ENCODE peak calls at places on chromosome 16, in four cellular contexts. One of them, this sample, is unnamed.

GRCh38 chr16:89391-90302 is 11.6 kb downstream of the MPG start:
- DNase-seq in astrocyte of the spinal cord: no peak
- DNase-seq in cardiac muscle cell: no peak
- DNase-seq in breast epithelium: no peak
- DNase-seq in this sample: no peak

GRCh38 chr16:17466876-17467275 is 3.9 kb downstream of the XYLT1 start:
- DNase-seq in astrocyte of the spinal cord: no peak
- DNase-seq in cardiac muscle cell: no peak
- DNase-seq in breast epithelium: no peak
- DNase-seq in this sample: no peak

GRCh38 chr16:79042886-79043285 is 557.7 kb downstream of the MAF start:
- DNase-seq in astrocyte of the spinal cord: no peak
- DNase-seq in cardiac muscle cell: no peak
- DNase-seq in breast epithelium: no peak
- DNase-seq in this sample: no peak

GRCh38 chr16:10308305-10309193 is 77.3 kb upstream of the ATF7IP2 start:
- DNase-seq in astrocyte of the spinal cord: no peak
- DNase-seq in cardiac muscle cell: no peak
- DNase-seq in breast epithelium: no peak
- DNase-seq in this sample: no peak

GRCh38 chr16:29915590-29916247 is 10.3 kb downstream of the KCTD13 start:
- DNase-seq in astrocyte of the spinal cord: no peak
- DNase-seq in cardiac muscle cell: peak; percentile 57
- DNase-seq in breast epithelium: no peak
- DNase-seq in this sample: peak; percentile 78

GRCh38 chr16:11117576-11118211 is 138.3 kb downstream of the SOCS1 start:
- DNase-seq in astrocyte of the spinal cord: no peak
- DNase-seq in cardiac muscle cell: no peak
- DNase-seq in breast epithelium: no peak
- DNase-seq in this sample: no peak

GRCh38 chr16:89811321-89811720 is 5.1 kb downstream of the FANCA start:
- DNase-seq in astrocyte of the spinal cord: no peak
- DNase-seq in cardiac muscle cell: no peak
- DNase-seq in breast epithelium: no peak
- DNase-seq in this sample: no peak

GRCh38 chr16:84245933-84246678 is 6.3 kb upstream of the KCNG4 start:
- DNase-seq in astrocyte of the spinal cord: no peak
- DNase-seq in cardiac muscle cell: no peak
- DNase-seq in breast epithelium: no peak
- DNase-seq in this sample: no peak

GRCh38 chr16:28494141-28494851 is at the start of gene APOBR:
- DNase-seq in astrocyte of the spinal cord: no peak
- DNase-seq in cardiac muscle cell: no peak
- DNase-seq in breast epithelium: no peak
- DNase-seq in this sample: no peak

GRCh38 chr16:1499756-1500464 is 6.8 kb downstream of the TELO2 start:
- DNase-seq in astrocyte of the spinal cord: no peak
- DNase-seq in cardiac muscle cell: no peak
- DNase-seq in breast epithelium: no peak
- DNase-seq in this sample: no peak

GRCh38 chr16:85195884-85196816 is 83.9 kb upstream of the CIBAR2 start:
- DNase-seq in astrocyte of the spinal cord: no peak
- DNase-seq in cardiac muscle cell: no peak
- DNase-seq in breast epithelium: no peak
- DNase-seq in this sample: no peak

GRCh38 chr16:85250609-85251223 is 138.4 kb upstream of the CIBAR2 start:
- DNase-seq in astrocyte of the spinal cord: no peak
- DNase-seq in cardiac muscle cell: peak; percentile 81
- DNase-seq in breast epithelium: no peak
- DNase-seq in this sample: no peak

GRCh38 chr16:80954985-80955384 is 51.7 kb downstream of the CMC2 start:
- DNase-seq in astrocyte of the spinal cord: no peak
- DNase-seq in cardiac muscle cell: no peak
- DNase-seq in breast epithelium: no peak
- DNase-seq in this sample: no peak

GRCh38 chr16:54193656-54194007 is 93.0 kb downstream of the IRX3 start:
- DNase-seq in astrocyte of the spinal cord: peak; percentile 71
- DNase-seq in cardiac muscle cell: peak; percentile 84
- DNase-seq in breast epithelium: peak; percentile 93
- DNase-seq in this sample: peak; percentile 81

GRCh38 chr16:71610936-71611871 is 14.8 kb upstream of the MARVELD3 start:
- DNase-seq in astrocyte of the spinal cord: peak; percentile 47
- DNase-seq in cardiac muscle cell: peak; percentile 78
- DNase-seq in breast epithelium: peak; percentile 79
- DNase-seq in this sample: peak; percentile 74

GRCh38 chr16:22366371-22366770 is 8.0 kb downstream of the CDR2 start:
- DNase-seq in astrocyte of the spinal cord: no peak
- DNase-seq in cardiac muscle cell: no peak
- DNase-seq in breast epithelium: no peak
- DNase-seq in this sample: no peak

GRCh38 chr16:10037771-10038170 is 144.5 kb downstream of the GRIN2A start:
- DNase-seq in astrocyte of the spinal cord: no peak
- DNase-seq in cardiac muscle cell: no peak
- DNase-seq in breast epithelium: no peak
- DNase-seq in this sample: no peak

GRCh38 chr16:70754874-70755600 is 45.9 kb downstream of the VAC14 start:
- DNase-seq in astrocyte of the spinal cord: no peak
- DNase-seq in cardiac muscle cell: no peak
- DNase-seq in breast epithelium: no peak
- DNase-seq in this sample: no peak

GRCh38 chr16:85428899-85429775 is 184.0 kb upstream of the GSE1 start:
- DNase-seq in astrocyte of the spinal cord: no peak
- DNase-seq in cardiac muscle cell: no peak
- DNase-seq in breast epithelium: no peak
- DNase-seq in this sample: no peak

GRCh38 chr16:19348578-19349315 is 63.2 kb downstream of the CLEC19A start:
- DNase-seq in astrocyte of the spinal cord: no peak
- DNase-seq in cardiac muscle cell: no peak
- DNase-seq in breast epithelium: no peak
- DNase-seq in this sample: no peak

GRCh38 chr16:85819245-85819644 is 19.8 kb downstream of the COX4I1 start:
- DNase-seq in astrocyte of the spinal cord: peak; percentile 70
- DNase-seq in cardiac muscle cell: peak; percentile 86
- DNase-seq in breast epithelium: peak; percentile 85
- DNase-seq in this sample: peak; percentile 87

GRCh38 chr16:11410382-11411058 is 65.3 kb downstream of the RMI2 start:
- DNase-seq in astrocyte of the spinal cord: no peak
- DNase-seq in cardiac muscle cell: no peak
- DNase-seq in breast epithelium: no peak
- DNase-seq in this sample: no peak

GRCh38 chr16:89576173-89577054 is 856 bp downstream of the CPNE7 start:
- DNase-seq in astrocyte of the spinal cord: no peak
- DNase-seq in cardiac muscle cell: no peak
- DNase-seq in breast epithelium: no peak
- DNase-seq in this sample: no peak

DNA sequence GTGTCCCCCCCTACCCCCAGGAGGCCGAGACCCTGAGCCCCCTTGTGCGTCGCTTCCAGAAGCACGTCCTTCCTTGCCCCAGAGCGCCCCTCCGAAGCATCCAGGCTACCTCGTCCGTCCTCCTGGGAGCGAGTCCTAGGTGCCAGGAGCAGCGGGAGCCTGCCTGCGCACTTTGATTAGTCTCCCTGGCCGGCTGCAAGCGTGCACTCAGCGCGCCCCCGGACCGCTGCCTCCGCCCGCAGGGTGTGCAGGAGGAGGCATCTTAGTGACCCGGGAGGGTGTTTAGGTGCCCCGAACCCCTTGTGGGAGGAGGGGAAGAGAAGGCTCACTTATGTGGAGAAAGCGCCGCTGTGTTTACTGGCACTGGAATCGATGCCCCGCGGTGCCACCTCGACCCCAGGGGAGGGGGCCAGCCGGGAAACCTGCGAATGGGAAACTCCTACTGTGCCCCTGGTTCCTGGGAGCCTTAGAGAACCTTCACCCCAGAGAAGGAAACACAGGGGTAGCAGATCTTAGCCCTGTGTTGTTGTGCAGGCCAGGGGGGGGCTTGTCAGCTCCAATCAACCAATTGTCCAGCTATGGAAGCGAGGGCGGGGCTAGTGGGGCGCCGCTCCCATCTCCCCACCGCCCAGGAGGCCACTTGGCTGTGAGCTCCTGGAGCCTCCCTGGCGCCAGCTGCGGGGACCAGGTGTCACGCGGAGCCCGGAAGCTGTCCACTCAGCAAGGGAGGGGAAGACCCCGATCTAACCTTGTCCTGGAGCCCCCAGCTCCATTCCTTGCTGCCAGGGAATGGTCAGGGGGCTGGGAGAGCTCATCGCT is 922.8 kb upstream of the EEF2KMT start:
- DNase-seq in astrocyte of the spinal cord: no peak
- DNase-seq in cardiac muscle cell: no peak
- DNase-seq in breast epithelium: no peak
- DNase-seq in this sample: no peak
- H3K4me3 ChIP-seq in astrocyte of the spinal cord: no peak overlapping the region
- H3K4me3 ChIP-seq in cardiac muscle cell: peak overlapping the region; percentile 30
- H3K4me3 ChIP-seq in breast epithelium: no peak overlapping the region
- H3K4me3 ChIP-seq in this sample: no peak overlapping the region

DNA sequence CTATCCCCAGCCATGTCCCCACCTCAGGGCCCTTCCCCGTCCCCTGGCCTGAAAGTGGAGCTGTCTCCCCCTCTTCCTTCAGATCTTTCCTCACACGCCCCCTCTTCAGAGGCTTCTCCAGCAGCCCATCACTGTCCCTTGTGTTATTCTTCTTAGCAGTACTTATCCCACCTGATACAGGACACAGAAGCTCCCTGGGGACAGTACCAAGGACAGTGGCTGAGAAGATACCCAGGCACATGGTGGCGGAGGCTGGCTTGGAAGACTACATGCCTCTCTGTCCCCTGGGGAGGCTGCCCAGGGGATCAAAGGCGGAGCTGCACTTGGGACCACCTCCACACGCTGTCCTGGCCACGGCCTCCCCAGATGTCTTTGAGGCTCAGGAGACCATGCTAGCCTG is 23.9 kb downstream of the HSD11B2 start:
- DNase-seq in astrocyte of the spinal cord: no peak
- DNase-seq in cardiac muscle cell: no peak
- DNase-seq in breast epithelium: no peak
- DNase-seq in this sample: no peak
- TF ChIP-seq CTCF in astrocyte of the spinal cord: no peak
- TF ChIP-seq CTCF in cardiac muscle cell: no peak
- TF ChIP-seq CTCF in breast epithelium: no peak
- TF ChIP-seq CTCF in this sample: no peak

GRCh38 chr16:24013733-24014645 is 178.2 kb downstream of the PRKCB start:
- DNase-seq in astrocyte of the spinal cord: no peak
- DNase-seq in cardiac muscle cell: no peak
- DNase-seq in breast epithelium: no peak
- DNase-seq in this sample: no peak
- H3K4me3 ChIP-seq in astrocyte of the spinal cord: no peak overlapping the region
- H3K4me3 ChIP-seq in cardiac muscle cell: no peak overlapping the region
- H3K4me3 ChIP-seq in breast epithelium: no peak overlapping the region
- H3K4me3 ChIP-seq in this sample: no peak overlapping the region

DNA sequence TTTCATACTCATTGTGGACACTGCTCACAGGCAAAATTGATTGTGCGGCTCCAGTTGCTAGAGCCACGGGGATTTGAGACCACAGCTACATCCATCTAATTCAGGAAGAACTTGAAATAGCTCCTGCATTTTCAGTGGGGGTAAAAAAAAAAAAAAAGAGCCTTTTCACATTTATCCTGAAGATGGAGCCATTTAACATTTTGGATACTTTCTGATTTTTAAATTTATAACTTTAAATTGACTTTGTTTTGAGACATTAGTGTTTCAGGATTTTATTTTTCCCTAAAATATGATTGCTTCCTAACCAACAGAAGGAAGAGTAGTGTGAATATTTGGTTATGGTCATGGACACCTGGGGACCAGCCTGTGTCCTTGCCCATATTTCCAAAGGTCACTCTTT is 1080.2 kb upstream of the EEF2KMT start:
- DNase-seq in astrocyte of the spinal cord: no peak
- DNase-seq in cardiac muscle cell: no peak
- DNase-seq in breast epithelium: no peak
- DNase-seq in this sample: no peak
- TF ChIP-seq CTCF in astrocyte of the spinal cord: no peak
- TF ChIP-seq CTCF in cardiac muscle cell: no peak
- TF ChIP-seq CTCF in breast epithelium: no peak
- TF ChIP-seq CTCF in this sample: no peak

GRCh38 chr16:75308011-75308410 is 56.6 kb upstream of the BCAR1 start:
- DNase-seq in astrocyte of the spinal cord: no peak
- DNase-seq in cardiac muscle cell: no peak
- DNase-seq in breast epithelium: no peak
- DNase-seq in this sample: no peak

GRCh38 chr16:75304521-75305363 is 53.3 kb upstream of the BCAR1 start:
- DNase-seq in astrocyte of the spinal cord: peak; percentile 92
- DNase-seq in cardiac muscle cell: peak; percentile 95
- DNase-seq in breast epithelium: no peak
- DNase-seq in this sample: peak; percentile 94

GRCh38 chr16:75305364-75306101 is 54.1 kb upstream of the BCAR1 start:
- DNase-seq in astrocyte of the spinal cord: peak; percentile 100
- DNase-seq in cardiac muscle cell: peak; percentile 99
- DNase-seq in breast epithelium: peak; percentile 72
- DNase-seq in this sample: peak; percentile 100

GRCh38 chr16:75307506-75307905 is 56.1 kb upstream of the BCAR1 start:
- DNase-seq in astrocyte of the spinal cord: no peak
- DNase-seq in cardiac muscle cell: no peak
- DNase-seq in breast epithelium: no peak
- DNase-seq in this sample: no peak

GRCh38 chr16:75306102-75306762 is 54.8 kb upstream of the BCAR1 start:
- DNase-seq in astrocyte of the spinal cord: peak; percentile 41
- DNase-seq in cardiac muscle cell: no peak
- DNase-seq in breast epithelium: no peak
- DNase-seq in this sample: no peak
- H3K4me3 ChIP-seq in astrocyte of the spinal cord: no peak overlapping the region
- H3K4me3 ChIP-seq in cardiac muscle cell: no peak overlapping the region
- H3K4me3 ChIP-seq in breast epithelium: no peak overlapping the region
- H3K4me3 ChIP-seq in this sample: no peak overlapping the region

GRCh38 chr16:3235856-3236669 is 1.1 kb upstream of the ZNF200 start:
- DNase-seq in astrocyte of the spinal cord: no peak
- DNase-seq in cardiac muscle cell: peak; percentile 39
- DNase-seq in breast epithelium: no peak
- DNase-seq in this sample: no peak
- TF ChIP-seq CTCF in astrocyte of the spinal cord: no peak
- TF ChIP-seq CTCF in cardiac muscle cell: no peak
- TF ChIP-seq CTCF in breast epithelium: no peak
- TF ChIP-seq CTCF in this sample: no peak

GRCh38 chr16:48499822-48500440 is 110.0 kb downstream of the N4BP1 start:
- DNase-seq in astrocyte of the spinal cord: peak; percentile 93
- DNase-seq in cardiac muscle cell: peak; percentile 97
- DNase-seq in breast epithelium: no peak
- DNase-seq in this sample: peak; percentile 95

GRCh38 chr16:48497129-48497528 is 111.9 kb upstream of the SIAH1 start:
- DNase-seq in astrocyte of the spinal cord: no peak
- DNase-seq in cardiac muscle cell: no peak
- DNase-seq in breast epithelium: no peak
- DNase-seq in this sample: no peak

GRCh38 chr16:48500981-48501380 is 109.0 kb downstream of the N4BP1 start:
- DNase-seq in astrocyte of the spinal cord: no peak
- DNase-seq in cardiac muscle cell: no peak
- DNase-seq in breast epithelium: no peak
- DNase-seq in this sample: no peak

GRCh38 chr16:48497932-48498760 is 111.8 kb downstream of the N4BP1 start:
- DNase-seq in astrocyte of the spinal cord: no peak
- DNase-seq in cardiac muscle cell: no peak
- DNase-seq in breast epithelium: no peak
- DNase-seq in this sample: no peak

GRCh38 chr16:48498761-48499600 is 111.0 kb downstream of the N4BP1 start:
- DNase-seq in astrocyte of the spinal cord: peak; percentile 50
- DNase-seq in cardiac muscle cell: peak; percentile 95
- DNase-seq in breast epithelium: no peak
- DNase-seq in this sample: peak; percentile 94
- H3K4me3 ChIP-seq in astrocyte of the spinal cord: no peak overlapping the region
- H3K4me3 ChIP-seq in cardiac muscle cell: no peak overlapping the region
- H3K4me3 ChIP-seq in breast epithelium: no peak overlapping the region
- H3K4me3 ChIP-seq in this sample: no peak overlapping the region

This sample was measured in choroid plexus epithelial cell.